ENCODE peak calls at places on chromosomes 3 and 15, in six cellular contexts. T, D, M, B, O and P are unnamed samples.

GRCh38 chr3:90091557-90091956 is 984.1 kb downstream of the EPHA3 start:
- DNase-seq in M (peak; percentile 8), T (no peak), O (no peak), D (peak; percentile 26), B (no peak), P (no peak)

GRCh38 chr3:184757010-184757651 is 45.3 kb upstream of the MAGEF1 start:
- DNase-seq in T (no peak), M (peak; percentile 62), O (no peak), B (no peak), D (no peak), P (no peak)

GRCh38 chr15:77753238-77753873 is 120.6 kb upstream of the LINGO1 start:
- DNase-seq in D (peak; percentile 18), M (no peak), T (no peak), B (no peak), O (no peak), P (peak; percentile 16)

GRCh38 chr3:177424541-177424940 is 227.3 kb upstream of the TBL1XR1 start:
- DNase-seq in B (no peak), M (no peak), O (no peak), T (no peak), D (no peak), P (no peak)

GRCh38 chr3:29554584-29554983 is 273.7 kb downstream of the RBMS3 start:
- DNase-seq in T (no peak), M (no peak), O (no peak), D (no peak), B (no peak), P (no peak)

GRCh38 chr3:105014631-105015030 is 352.1 kb upstream of the ALCAM start:
- DNase-seq in O (no peak), D (no peak), B (no peak), M (no peak), T (no peak), P (no peak)

GRCh38 chr15:65115542-65115941 is 542 bp upstream of the UBAP1L start:
- DNase-seq in O (no peak), D (no peak), T (no peak), B (no peak), M (no peak), P (no peak)

GRCh38 chr3:127597020-127597771 is 1.0 kb upstream of the MCM2 start:
- DNase-seq in M (no peak), D (no peak), B (no peak), T (no peak), O (no peak), P (no peak)

GRCh38 chr15:40192942-40193341 is 32.1 kb downstream of the BUB1B start:
- DNase-seq in B (no peak), T (no peak), M (no peak), O (no peak), D (no peak), P (no peak)

GRCh38 chr3:156174229-156174847 is 54.0 kb downstream of the KCNAB1 start:
- DNase-seq in D (peak; percentile 34), B (peak; percentile 16), M (no peak), T (no peak), O (no peak), P (no peak)

GRCh38 chr3:110799236-110799635 is 272.4 kb upstream of the NECTIN3 start:
- DNase-seq in D (no peak), O (no peak), B (no peak), M (no peak), T (no peak), P (no peak)

GRCh38 chr15:68010366-68010765 is 43.7 kb upstream of the PIAS1 start:
- DNase-seq in B (no peak), M (no peak), D (no peak), O (no peak), T (no peak), P (no peak)

GRCh38 chr3:159252772-159253384 is 451.0 kb downstream of the MFSD1 start:
- DNase-seq in M (no peak), D (peak; percentile 68), O (peak; percentile 11), B (peak; percentile 70), T (no peak), P (no peak)

GRCh38 chr15:67063689-67064606 is 1.5 kb upstream of the SMAD3 start:
- DNase-seq in O (no peak), D (peak; percentile 83), T (no peak), B (peak; percentile 89), M (peak; percentile 61), P (no peak)

GRCh38 chr15:58684751-58685150 is 64.8 kb downstream of the ADAM10 start:
- DNase-seq in B (no peak), M (no peak), T (no peak), D (no peak), O (no peak), P (no peak)

GRCh38 chr15:75030424-75030823 is 7.0 kb downstream of the PPCDC start:
- DNase-seq in D (peak; percentile 32), T (no peak), O (no peak), M (no peak), B (no peak), P (no peak)

GRCh38 chr3:152211655-152212054 is 57.1 kb upstream of the MBNL1 start:
- DNase-seq in B (no peak), D (no peak), O (no peak), M (no peak), T (no peak), P (no peak)

GRCh38 chr15:96716100-96716499 is 385.6 kb downstream of the NR2F2 start:
- DNase-seq in M (no peak), O (no peak), T (no peak), B (no peak), D (no peak), P (no peak)

GRCh38 chr3:67118122-67118521 is 120.0 kb downstream of the KBTBD8 start:
- DNase-seq in O (no peak), M (no peak), D (no peak), T (no peak), B (no peak), P (no peak)

GRCh38 chr3:46943237-46944187 is 33.0 kb downstream of the CCDC12 start:
- DNase-seq in O (no peak), M (peak; percentile 69), D (peak; percentile 75), B (peak; percentile 68), T (no peak), P (no peak)
- TF ChIP-seq POLR2A in O (no peak), M (no peak), D (no peak), B (no peak), T (no peak), P (no peak)

DNA sequence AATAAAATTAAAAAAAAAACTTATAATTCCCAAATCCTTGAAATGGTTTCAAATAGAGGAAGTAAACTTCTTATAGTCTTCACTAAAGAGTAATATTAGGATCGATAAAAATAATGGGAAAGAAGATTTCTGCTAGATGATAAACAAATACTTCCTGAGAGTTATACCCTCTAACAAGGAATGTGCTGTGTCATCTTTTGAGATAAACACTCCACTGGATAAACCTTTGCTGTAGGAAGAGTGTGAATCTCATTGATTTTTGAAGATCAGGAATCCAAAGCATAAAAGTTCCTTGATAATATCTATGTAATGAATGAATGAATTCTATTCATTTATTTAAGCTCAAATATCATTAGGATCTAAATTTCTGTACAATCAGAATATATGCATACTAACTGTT is 161.0 kb upstream of the GBE1 start:
- DNase-seq in B (no peak), T (no peak), O (no peak), D (no peak), M (no peak), P (no peak)
- TF ChIP-seq POLR2A in B (no peak), T (no peak), O (no peak), D (no peak), M (no peak), P (no peak)

GRCh38 chr15:41972341-41973237 is at the start of gene EHD4:
- DNase-seq in M (peak; percentile 99), B (peak; percentile 99), O (peak; percentile 92), D (peak; percentile 98), T (peak; percentile 92), P (peak; percentile 93)

GRCh38 chr15:41971893-41972340 is 440 bp downstream of the EHD4 start:
- DNase-seq in T (no peak), M (no peak), B (no peak), O (no peak), D (no peak), P (no peak)

GRCh38 chr15:41970456-41970855 is 1.9 kb downstream of the EHD4 start:
- DNase-seq in T (no peak), O (no peak), M (peak; percentile 6), B (no peak), D (no peak), P (no peak)

GRCh38 chr15:41969851-41970431 is 2.4 kb downstream of the EHD4 start:
- DNase-seq in T (no peak), M (peak; percentile 19), D (no peak), O (peak; percentile 88), B (no peak), P (no peak)

DNA sequence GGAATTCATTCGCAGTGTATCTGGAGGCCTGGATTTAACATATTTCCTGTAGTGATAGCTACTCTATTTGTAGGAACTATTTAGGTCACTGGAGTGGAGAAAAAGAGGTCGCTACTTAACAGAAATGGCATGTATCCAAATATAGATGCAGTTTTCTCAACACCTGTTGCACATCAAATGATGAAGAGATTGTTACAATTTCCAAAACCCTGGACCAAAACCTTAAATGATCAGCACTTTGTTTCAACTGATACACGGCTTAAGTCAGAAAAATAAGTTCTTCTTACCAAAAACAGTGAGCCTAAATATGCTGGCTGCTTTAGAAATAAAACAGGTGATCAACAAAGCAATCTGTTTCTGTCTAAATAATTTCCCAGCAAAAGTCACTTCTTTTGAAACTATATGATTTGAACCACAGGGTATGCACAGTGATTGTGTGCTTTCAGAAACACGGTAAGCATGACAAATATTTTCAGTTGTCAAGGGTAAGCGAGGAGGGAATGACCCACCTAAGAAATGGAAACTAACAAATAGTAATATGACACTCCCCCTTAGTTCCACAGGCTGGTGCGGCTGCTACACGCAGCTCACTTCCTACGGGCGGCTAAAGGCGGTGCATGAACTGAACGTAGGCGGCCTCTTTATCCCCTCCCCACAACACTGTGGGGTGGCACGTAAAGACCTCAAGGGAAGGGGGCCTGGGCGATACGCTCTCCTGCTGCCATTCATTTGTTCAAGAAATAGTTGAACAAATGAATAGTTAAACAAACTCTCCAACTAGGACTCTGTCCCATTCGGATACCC is 1.1 kb downstream of the EHD4 start:
- DNase-seq in B (peak; percentile 19), M (peak; percentile 72), O (peak; percentile 89), T (no peak), D (peak; percentile 43), P (peak; percentile 73)
- TF ChIP-seq POLR2A in B (no peak), M (peak; percentile 70), O (peak; percentile 71), T (no peak), D (no peak), P (no peak)

GRCh38 chr3:84304214-84304613 is 654.6 kb upstream of the CADM2 start:
- DNase-seq in D (no peak), M (no peak), O (no peak), B (no peak), T (no peak), P (no peak)
- TF ChIP-seq POLR2A in D (no peak), M (no peak), O (no peak), B (no peak), T (no peak), P (no peak)